ENCODE peak calls at places on chromosomes 12 and 14, in four cellular contexts. One of them, this sample, is unnamed. For H3K4me1, the result is how much of the 10 kb centered on the place peaks cover.

GRCh38 chr12:22518067-22518719 is 26.1 kb downstream of the C2CD5 start:
- DNase-seq in stomach: peak
- DNase-seq in tibial artery: no peak
- DNase-seq in CD4-positive, alpha-beta memory T cell: no peak
- DNase-seq in this sample: no peak

GRCh38 chr12:1972856-1973317 is 31.4 kb downstream of the DCP1B start:
- DNase-seq in stomach: no peak
- DNase-seq in tibial artery: peak
- DNase-seq in CD4-positive, alpha-beta memory T cell: no peak
- DNase-seq in this sample: no peak

GRCh38 chr12:124629117-124629516 is 61.7 kb upstream of the NCOR2 start:
- DNase-seq in tibial artery: no peak
- DNase-seq in CD4-positive, alpha-beta memory T cell: no peak
- DNase-seq in stomach: no peak
- DNase-seq in this sample: no peak

GRCh38 chr14:78849952-78850351 is 679.8 kb downstream of the NRXN3 start:
- DNase-seq in stomach: no peak
- DNase-seq in tibial artery: no peak
- DNase-seq in CD4-positive, alpha-beta memory T cell: no peak
- DNase-seq in this sample: no peak

GRCh38 chr12:95337176-95337575 is 119.6 kb downstream of the VEZT start:
- DNase-seq in stomach: no peak
- DNase-seq in CD4-positive, alpha-beta memory T cell: no peak
- DNase-seq in tibial artery: no peak
- DNase-seq in this sample: no peak

GRCh38 chr12:14843425-14843887 is at the start of gene ART4:
- DNase-seq in tibial artery: peak
- DNase-seq in CD4-positive, alpha-beta memory T cell: no peak
- DNase-seq in stomach: no peak
- DNase-seq in this sample: no peak

GRCh38 chr12:53611304-53611703 is 14.9 kb downstream of the ATF7 start:
- DNase-seq in tibial artery: no peak
- DNase-seq in CD4-positive, alpha-beta memory T cell: no peak
- DNase-seq in stomach: no peak
- DNase-seq in this sample: no peak

GRCh38 chr14:75570797-75571196 is 7.6 kb upstream of the FLVCR2 start:
- DNase-seq in tibial artery: no peak
- DNase-seq in CD4-positive, alpha-beta memory T cell: no peak
- DNase-seq in stomach: no peak
- DNase-seq in this sample: no peak

GRCh38 chr14:32201816-32202467 is at the start of gene RNU6-7:
- DNase-seq in stomach: no peak
- DNase-seq in tibial artery: no peak
- DNase-seq in CD4-positive, alpha-beta memory T cell: peak
- DNase-seq in this sample: peak

GRCh38 chr12:107485731-107486130 is 199.9 kb upstream of the PWP1 start:
- DNase-seq in tibial artery: no peak
- DNase-seq in stomach: no peak
- DNase-seq in CD4-positive, alpha-beta memory T cell: no peak
- DNase-seq in this sample: no peak

GRCh38 chr12:109696485-109697269 is 16.9 kb upstream of the FAM222A start:
- DNase-seq in tibial artery: no peak
- DNase-seq in CD4-positive, alpha-beta memory T cell: no peak
- DNase-seq in stomach: no peak
- DNase-seq in this sample: no peak

GRCh38 chr12:51970904-51971646 is 19.6 kb downstream of the ACVR1B start:
- DNase-seq in tibial artery: no peak
- DNase-seq in CD4-positive, alpha-beta memory T cell: peak
- DNase-seq in stomach: no peak
- DNase-seq in this sample: no peak

GRCh38 chr12:116916714-116917114 is 6.0 kb downstream of the FBXW8 start:
- DNase-seq in stomach: peak
- DNase-seq in CD4-positive, alpha-beta memory T cell: peak
- DNase-seq in tibial artery: no peak
- DNase-seq in this sample: no peak

GRCh38 chr14:79018846-79019245 is 848.7 kb downstream of the NRXN3 start:
- DNase-seq in CD4-positive, alpha-beta memory T cell: no peak
- DNase-seq in stomach: no peak
- DNase-seq in tibial artery: no peak
- DNase-seq in this sample: no peak

GRCh38 chr14:101774006-101774755 is 12.7 kb downstream of the PPP2R5C start:
- DNase-seq in tibial artery: no peak
- DNase-seq in CD4-positive, alpha-beta memory T cell: no peak
- DNase-seq in stomach: no peak
- DNase-seq in this sample: peak

GRCh38 chr12:104738371-104738710 is 219.7 kb downstream of the SLC41A2 start:
- DNase-seq in CD4-positive, alpha-beta memory T cell: no peak
- DNase-seq in stomach: no peak
- DNase-seq in tibial artery: no peak
- DNase-seq in this sample: no peak

GRCh38 chr12:68222336-68222735 is 3.3 kb downstream of the IL26 start:
- DNase-seq in CD4-positive, alpha-beta memory T cell: no peak
- DNase-seq in tibial artery: no peak
- DNase-seq in stomach: no peak
- DNase-seq in this sample: no peak

GRCh38 chr14:96160030-96160912 is 44.4 kb upstream of the BDKRB2 start:
- DNase-seq in stomach: peak
- DNase-seq in CD4-positive, alpha-beta memory T cell: no peak
- DNase-seq in tibial artery: no peak
- DNase-seq in this sample: peak

GRCh38 chr14:24207625-24208024 is 2.1 kb downstream of the TSSK4 start:
- DNase-seq in tibial artery: no peak
- DNase-seq in CD4-positive, alpha-beta memory T cell: no peak
- DNase-seq in stomach: no peak
- DNase-seq in this sample: no peak

GRCh38 chr12:106673151-106673550 is 90.3 kb downstream of the RFX4 start:
- DNase-seq in CD4-positive, alpha-beta memory T cell: no peak
- DNase-seq in tibial artery: no peak
- DNase-seq in stomach: no peak
- DNase-seq in this sample: no peak

GRCh38 chr14:26427059-26427458 is 170.8 kb downstream of the NOVA1 start:
- DNase-seq in CD4-positive, alpha-beta memory T cell: no peak
- DNase-seq in tibial artery: peak
- DNase-seq in stomach: no peak
- DNase-seq in this sample: no peak

GRCh38 chr12:46958599-46959290 is 120.7 kb upstream of the PCED1B start:
- DNase-seq in CD4-positive, alpha-beta memory T cell: no peak
- DNase-seq in stomach: no peak
- DNase-seq in tibial artery: no peak
- DNase-seq in this sample: no peak

GRCh38 chr12:60205500-60205899 is 609.7 kb downstream of the SLC16A7 start:
- DNase-seq in CD4-positive, alpha-beta memory T cell: no peak
- DNase-seq in stomach: no peak
- DNase-seq in tibial artery: no peak
- DNase-seq in this sample: no peak

GRCh38 chr12:78442454-78442801 is 422.1 kb upstream of the SYT1 start:
- DNase-seq in stomach: no peak
- DNase-seq in CD4-positive, alpha-beta memory T cell: no peak
- DNase-seq in tibial artery: no peak
- DNase-seq in this sample: no peak

GRCh38 chr14:101122114-101122854 is 218.8 kb upstream of the RTL1 start:
- DNase-seq in stomach: peak
- DNase-seq in tibial artery: peak
- DNase-seq in CD4-positive, alpha-beta memory T cell: no peak
- DNase-seq in this sample: peak

GRCh38 chr12:53381739-53382630 is 2.0 kb downstream of the SP1 start:
- DNase-seq in stomach: peak
- DNase-seq in CD4-positive, alpha-beta memory T cell: peak
- DNase-seq in tibial artery: peak
- DNase-seq in this sample: peak

GRCh38 chr12:108686753-108687152 is 44.6 kb downstream of the CORO1C start:
- DNase-seq in stomach: no peak
- DNase-seq in tibial artery: peak
- DNase-seq in CD4-positive, alpha-beta memory T cell: no peak
- DNase-seq in this sample: no peak
- H3K4me1 ChIP-seq in stomach: half or more
- H3K4me1 ChIP-seq in tibial artery: half or more
- H3K4me1 ChIP-seq in CD4-positive, alpha-beta memory T cell: under half
- H3K4me1 ChIP-seq in this sample: under half

DNA sequence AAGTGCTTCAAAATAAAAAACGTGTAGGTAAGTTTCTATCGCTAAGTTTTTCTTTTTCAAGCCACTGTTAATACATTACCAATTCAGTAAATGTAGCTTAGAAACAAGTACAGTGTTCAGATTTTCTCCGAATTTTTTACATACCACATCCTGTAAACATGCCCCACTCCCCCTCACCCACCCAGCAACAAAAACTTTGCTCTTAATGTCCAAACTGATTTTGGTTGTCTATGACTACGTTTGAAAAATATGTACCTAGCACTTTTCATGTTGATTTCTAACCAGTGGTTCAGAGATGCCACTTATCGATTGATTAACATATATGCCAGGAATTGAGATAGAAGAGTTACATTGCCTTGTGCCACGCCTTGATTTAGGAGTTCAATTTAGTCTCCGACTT is 663 bp upstream of the LIN7A start:
- DNase-seq in CD4-positive, alpha-beta memory T cell: no peak
- DNase-seq in tibial artery: no peak
- DNase-seq in stomach: no peak
- DNase-seq in this sample: no peak
- H3K4me3 ChIP-seq in CD4-positive, alpha-beta memory T cell: no peak
- H3K4me3 ChIP-seq in tibial artery: no peak
- H3K4me3 ChIP-seq in stomach: no peak
- H3K4me3 ChIP-seq in this sample: no peak

GRCh38 chr12:75660107-75660530 is 148.7 kb upstream of the KRR1 start:
- DNase-seq in stomach: no peak
- DNase-seq in tibial artery: no peak
- DNase-seq in CD4-positive, alpha-beta memory T cell: no peak
- DNase-seq in this sample: no peak
- H3K4me1 ChIP-seq in stomach: under half
- H3K4me1 ChIP-seq in tibial artery: under half
- H3K4me1 ChIP-seq in CD4-positive, alpha-beta memory T cell: under half
- H3K4me1 ChIP-seq in this sample: under half

GRCh38 chr14:64764641-64765520 is 60.7 kb downstream of the PLEKHG3 start:
- DNase-seq in tibial artery: peak
- DNase-seq in stomach: peak
- DNase-seq in CD4-positive, alpha-beta memory T cell: peak
- DNase-seq in this sample: peak

GRCh38 chr14:64765740-64766302 is 61.6 kb downstream of the PLEKHG3 start:
- DNase-seq in stomach: no peak
- DNase-seq in tibial artery: no peak
- DNase-seq in CD4-positive, alpha-beta memory T cell: no peak
- DNase-seq in this sample: no peak

GRCh38 chr14:64762044-64763034 is 58.1 kb downstream of the PLEKHG3 start:
- DNase-seq in tibial artery: peak
- DNase-seq in CD4-positive, alpha-beta memory T cell: peak
- DNase-seq in stomach: peak
- DNase-seq in this sample: peak

GRCh38 chr14:64763089-64763782 is 59.0 kb downstream of the PLEKHG3 start:
- DNase-seq in stomach: no peak
- DNase-seq in CD4-positive, alpha-beta memory T cell: no peak
- DNase-seq in tibial artery: no peak
- DNase-seq in this sample: no peak

DNA sequence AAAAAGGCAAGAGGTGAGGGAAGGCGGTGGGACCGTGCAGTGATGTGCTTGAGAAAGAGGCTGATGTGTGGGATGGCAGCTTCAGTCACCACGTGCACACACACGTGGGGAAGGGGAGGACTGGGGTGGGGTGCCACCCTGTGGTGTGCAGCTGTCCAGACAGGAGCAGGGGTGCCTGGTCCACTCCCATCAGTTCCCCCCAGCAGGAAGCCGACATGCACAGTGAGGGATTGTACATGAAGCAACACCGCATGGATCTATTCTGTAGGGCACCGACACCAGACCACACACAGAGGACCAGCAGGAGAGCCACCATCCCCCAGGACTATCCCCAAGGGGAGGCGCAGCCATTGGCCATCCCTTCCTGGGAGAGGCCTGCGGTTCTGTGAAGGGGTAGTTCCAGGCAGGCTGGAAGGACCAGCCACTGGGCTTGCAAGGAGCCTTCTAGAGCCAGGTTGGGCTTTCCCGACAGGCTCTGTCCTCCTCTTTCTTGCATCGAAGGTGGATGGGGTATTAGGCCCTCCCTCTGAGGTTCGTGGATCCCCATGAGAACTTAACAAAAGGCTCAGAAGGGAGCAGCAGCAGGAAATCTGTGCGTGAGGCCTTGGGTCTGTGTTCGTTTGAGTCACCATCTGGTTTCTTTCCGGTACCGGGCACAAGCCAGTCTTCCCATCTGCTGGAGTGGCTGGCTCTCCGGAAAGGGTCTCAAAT is 59.7 kb downstream of the PLEKHG3 start:
- DNase-seq in stomach: no peak
- DNase-seq in CD4-positive, alpha-beta memory T cell: no peak
- DNase-seq in tibial artery: no peak
- DNase-seq in this sample: peak
- H3K4me3 ChIP-seq in stomach: no peak
- H3K4me3 ChIP-seq in CD4-positive, alpha-beta memory T cell: no peak
- H3K4me3 ChIP-seq in tibial artery: no peak
- H3K4me3 ChIP-seq in this sample: no peak

DNA sequence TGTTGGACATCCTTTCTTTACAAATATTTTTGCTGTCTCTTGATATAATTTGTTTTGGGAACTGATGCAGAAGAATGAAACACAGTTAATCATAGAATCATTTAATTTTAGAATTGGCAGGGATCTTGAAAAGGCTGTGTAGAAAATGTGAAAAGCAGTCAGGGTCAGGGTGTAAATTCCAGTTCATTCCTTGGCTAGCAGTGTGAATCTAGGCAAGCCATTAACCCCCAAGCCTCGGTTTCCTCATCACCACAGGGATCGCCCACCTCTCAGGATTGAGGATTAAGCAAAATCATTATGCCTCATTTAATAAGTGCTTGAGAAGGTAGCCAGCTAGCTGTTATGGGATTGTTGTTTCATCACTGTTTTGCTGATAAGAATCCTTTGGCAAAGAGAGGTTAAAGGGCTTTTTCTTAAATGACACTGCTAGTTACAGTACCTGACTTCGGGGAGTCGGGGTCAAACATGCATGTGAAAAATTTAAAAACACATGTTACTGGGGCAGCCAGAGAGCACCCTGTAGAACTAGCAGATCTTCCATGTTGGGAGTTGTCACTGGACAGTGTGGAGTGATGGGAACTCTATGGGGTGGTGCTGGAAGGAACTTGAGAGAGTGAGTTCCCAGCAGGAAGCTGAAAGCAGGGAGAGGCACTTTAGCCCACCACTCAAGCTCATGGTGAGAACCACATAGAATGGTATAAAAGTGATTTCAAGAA is 10.7 kb downstream of the TNFRSF1A start:
- DNase-seq in CD4-positive, alpha-beta memory T cell: no peak
- DNase-seq in stomach: no peak
- DNase-seq in tibial artery: no peak
- DNase-seq in this sample: no peak
- H3K4me1 ChIP-seq in CD4-positive, alpha-beta memory T cell: under half
- H3K4me1 ChIP-seq in stomach: half or more
- H3K4me1 ChIP-seq in tibial artery: half or more
- H3K4me1 ChIP-seq in this sample: under half

This sample was measured in Peyer's patch.